ENCODE peak calls at places on chromosome 3, in five cellular contexts. One of them, this sample, is unnamed.

GRCh38 chr3:33035596-33035995 is 61.4 kb downstream of the GLB1 start:
- DNase-seq in transverse colon: no peak
- DNase-seq in stomach: no peak
- DNase-seq in GM23338: no peak
- DNase-seq in esophagus muscularis mucosa: no peak
- DNase-seq in this sample: no peak

GRCh38 chr3:58173670-58174472 is 36.9 kb downstream of the DNASE1L3 start:
- DNase-seq in esophagus muscularis mucosa: no peak
- DNase-seq in transverse colon: peak; percentile 48
- DNase-seq in stomach: peak; percentile 69
- DNase-seq in GM23338: peak; percentile 77
- DNase-seq in this sample: peak; percentile 73

GRCh38 chr3:20984594-20985207 is 766.3 kb downstream of the ZNF385D start:
- DNase-seq in esophagus muscularis mucosa: no peak
- DNase-seq in stomach: no peak
- DNase-seq in transverse colon: no peak
- DNase-seq in GM23338: no peak
- DNase-seq in this sample: no peak

GRCh38 chr3:135161425-135161824 is 366.4 kb downstream of the EPHB1 start:
- DNase-seq in esophagus muscularis mucosa: no peak
- DNase-seq in transverse colon: no peak
- DNase-seq in GM23338: peak; percentile 13
- DNase-seq in stomach: no peak
- DNase-seq in this sample: no peak

GRCh38 chr3:49634736-49635135 is 39.4 kb upstream of the APEH start:
- DNase-seq in GM23338: peak; percentile 65
- DNase-seq in stomach: no peak
- DNase-seq in esophagus muscularis mucosa: no peak
- DNase-seq in transverse colon: no peak
- DNase-seq in this sample: no peak

GRCh38 chr3:124119056-124119721 is 127.3 kb upstream of the ROPN1 start:
- DNase-seq in stomach: no peak
- DNase-seq in GM23338: no peak
- DNase-seq in transverse colon: no peak
- DNase-seq in esophagus muscularis mucosa: no peak
- DNase-seq in this sample: no peak

GRCh38 chr3:126491221-126492013 is 15.7 kb upstream of the ZXDC start:
- DNase-seq in GM23338: no peak
- DNase-seq in transverse colon: no peak
- DNase-seq in stomach: no peak
- DNase-seq in esophagus muscularis mucosa: no peak
- DNase-seq in this sample: no peak

GRCh38 chr3:39062180-39062579 is 10.4 kb downstream of the WDR48 start:
- DNase-seq in esophagus muscularis mucosa: no peak
- DNase-seq in stomach: no peak
- DNase-seq in transverse colon: peak; percentile 11
- DNase-seq in GM23338: no peak
- DNase-seq in this sample: no peak

GRCh38 chr3:10621749-10622148 is 116.4 kb upstream of the ATP2B2 start:
- DNase-seq in stomach: no peak
- DNase-seq in transverse colon: no peak
- DNase-seq in GM23338: no peak
- DNase-seq in esophagus muscularis mucosa: no peak
- DNase-seq in this sample: no peak

GRCh38 chr3:182364323-182364722 is 429.0 kb upstream of the ATP11B start:
- DNase-seq in stomach: no peak
- DNase-seq in esophagus muscularis mucosa: no peak
- DNase-seq in transverse colon: no peak
- DNase-seq in GM23338: peak; percentile 24
- DNase-seq in this sample: no peak

GRCh38 chr3:178856804-178857203 is 214.8 kb downstream of the ZMAT3 start:
- DNase-seq in GM23338: no peak
- DNase-seq in stomach: no peak
- DNase-seq in transverse colon: no peak
- DNase-seq in esophagus muscularis mucosa: no peak
- DNase-seq in this sample: no peak

GRCh38 chr3:167657684-167658225 is 4.0 kb upstream of the WDR49 start:
- DNase-seq in GM23338: peak; percentile 27
- DNase-seq in esophagus muscularis mucosa: no peak
- DNase-seq in stomach: no peak
- DNase-seq in transverse colon: no peak
- DNase-seq in this sample: no peak

GRCh38 chr3:167668651-167669050 is 14.9 kb upstream of the WDR49 start:
- DNase-seq in GM23338: no peak
- DNase-seq in stomach: no peak
- DNase-seq in esophagus muscularis mucosa: no peak
- DNase-seq in transverse colon: no peak
- DNase-seq in this sample: no peak

GRCh38 chr3:167662919-167663400 is 9.2 kb upstream of the WDR49 start:
- DNase-seq in transverse colon: no peak
- DNase-seq in GM23338: no peak
- DNase-seq in esophagus muscularis mucosa: no peak
- DNase-seq in stomach: no peak
- DNase-seq in this sample: no peak
- TF ChIP-seq POLR2AphosphoS5 in transverse colon: no peak
- TF ChIP-seq POLR2AphosphoS5 in GM23338: no peak
- TF ChIP-seq POLR2AphosphoS5 in esophagus muscularis mucosa: no peak
- TF ChIP-seq POLR2AphosphoS5 in stomach: no peak
- TF ChIP-seq POLR2AphosphoS5 in this sample: no peak

GRCh38 chr3:42061042-42061710 is 30.0 kb upstream of the TRAK1 start:
- DNase-seq in stomach: no peak
- DNase-seq in transverse colon: no peak
- DNase-seq in esophagus muscularis mucosa: no peak
- DNase-seq in GM23338: no peak
- DNase-seq in this sample: no peak

GRCh38 chr3:42057561-42058211 is 33.5 kb upstream of the TRAK1 start:
- DNase-seq in GM23338: no peak
- DNase-seq in stomach: no peak
- DNase-seq in transverse colon: peak; percentile 38
- DNase-seq in esophagus muscularis mucosa: no peak
- DNase-seq in this sample: no peak

GRCh38 chr3:42063886-42064285 is 27.3 kb upstream of the TRAK1 start:
- DNase-seq in stomach: no peak
- DNase-seq in transverse colon: no peak
- DNase-seq in GM23338: no peak
- DNase-seq in esophagus muscularis mucosa: no peak
- DNase-seq in this sample: no peak

GRCh38 chr3:42066516-42067181 is 24.5 kb upstream of the TRAK1 start:
- DNase-seq in esophagus muscularis mucosa: no peak
- DNase-seq in transverse colon: no peak
- DNase-seq in GM23338: peak; percentile 94
- DNase-seq in stomach: no peak
- DNase-seq in this sample: no peak

DNA sequence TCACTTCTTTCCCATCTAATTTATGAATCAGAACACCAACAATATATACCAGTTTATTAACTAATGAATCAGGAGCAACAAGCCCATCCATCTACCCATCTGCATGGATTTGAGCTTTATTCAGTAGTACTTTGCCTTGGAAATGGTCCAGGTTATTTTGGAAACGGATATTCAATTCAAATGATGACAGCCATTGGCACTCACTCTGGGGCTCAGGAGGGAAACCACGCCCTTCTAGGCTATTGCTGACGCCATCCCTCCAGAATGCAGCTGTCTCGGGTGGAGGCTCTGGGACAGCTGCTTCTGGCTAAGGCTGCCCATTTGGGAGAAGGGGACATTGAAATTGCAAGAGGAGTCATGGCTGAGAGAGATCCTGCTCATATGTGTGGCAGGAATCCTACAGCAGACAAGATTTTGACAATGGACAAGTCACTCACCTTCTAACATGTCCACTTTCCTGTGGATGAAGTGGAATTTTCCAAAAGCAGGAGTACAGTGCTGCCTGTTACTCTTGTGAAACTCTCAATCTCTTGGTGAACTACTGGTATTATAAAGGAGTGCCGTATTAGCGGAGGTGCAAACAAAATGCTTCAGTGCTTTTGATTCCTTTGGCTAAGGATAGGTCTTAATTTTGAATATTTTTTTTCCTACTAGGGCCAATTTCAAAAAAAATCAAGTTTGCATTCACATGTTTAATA is 29.3 kb upstream of the TRAK1 start:
- DNase-seq in esophagus muscularis mucosa: no peak
- DNase-seq in GM23338: peak; percentile 74
- DNase-seq in stomach: peak; percentile 38
- DNase-seq in transverse colon: peak; percentile 72
- DNase-seq in this sample: no peak
- TF ChIP-seq POLR2AphosphoS5 in esophagus muscularis mucosa: peak; percentile 90
- TF ChIP-seq POLR2AphosphoS5 in GM23338: no peak
- TF ChIP-seq POLR2AphosphoS5 in stomach: peak; percentile 68
- TF ChIP-seq POLR2AphosphoS5 in transverse colon: peak; percentile 68
- TF ChIP-seq POLR2AphosphoS5 in this sample: peak; percentile 29

DNA sequence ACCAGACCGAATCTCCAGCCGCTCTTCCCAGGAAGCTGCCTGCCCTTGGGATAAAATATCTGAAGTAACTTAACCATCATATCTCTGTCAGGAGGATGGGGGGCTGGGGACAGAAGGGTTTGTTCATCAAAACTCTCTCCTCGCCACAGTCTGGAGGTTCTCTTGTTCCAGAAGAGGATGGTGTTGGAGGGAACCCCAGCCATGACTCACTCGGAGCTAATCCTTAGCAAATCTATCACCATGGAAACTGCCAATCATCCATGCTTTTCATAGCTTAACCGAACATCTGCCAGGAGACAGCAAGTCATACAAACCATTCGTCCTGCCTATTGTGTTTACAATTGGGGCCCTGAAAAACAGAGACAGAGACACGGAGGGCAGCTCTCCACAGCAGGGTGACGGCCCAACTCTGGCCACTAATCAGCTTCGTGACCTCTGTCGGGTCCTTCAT is 73.7 kb upstream of the HEG1 start:
- DNase-seq in GM23338: no peak
- DNase-seq in stomach: peak; percentile 37
- DNase-seq in transverse colon: peak; percentile 47
- DNase-seq in esophagus muscularis mucosa: peak; percentile 95
- DNase-seq in this sample: peak; percentile 21
- TF ChIP-seq POLR2AphosphoS5 in GM23338: no peak
- TF ChIP-seq POLR2AphosphoS5 in stomach: no peak
- TF ChIP-seq POLR2AphosphoS5 in transverse colon: peak; percentile 33
- TF ChIP-seq POLR2AphosphoS5 in esophagus muscularis mucosa: no peak
- TF ChIP-seq POLR2AphosphoS5 in this sample: no peak

DNA sequence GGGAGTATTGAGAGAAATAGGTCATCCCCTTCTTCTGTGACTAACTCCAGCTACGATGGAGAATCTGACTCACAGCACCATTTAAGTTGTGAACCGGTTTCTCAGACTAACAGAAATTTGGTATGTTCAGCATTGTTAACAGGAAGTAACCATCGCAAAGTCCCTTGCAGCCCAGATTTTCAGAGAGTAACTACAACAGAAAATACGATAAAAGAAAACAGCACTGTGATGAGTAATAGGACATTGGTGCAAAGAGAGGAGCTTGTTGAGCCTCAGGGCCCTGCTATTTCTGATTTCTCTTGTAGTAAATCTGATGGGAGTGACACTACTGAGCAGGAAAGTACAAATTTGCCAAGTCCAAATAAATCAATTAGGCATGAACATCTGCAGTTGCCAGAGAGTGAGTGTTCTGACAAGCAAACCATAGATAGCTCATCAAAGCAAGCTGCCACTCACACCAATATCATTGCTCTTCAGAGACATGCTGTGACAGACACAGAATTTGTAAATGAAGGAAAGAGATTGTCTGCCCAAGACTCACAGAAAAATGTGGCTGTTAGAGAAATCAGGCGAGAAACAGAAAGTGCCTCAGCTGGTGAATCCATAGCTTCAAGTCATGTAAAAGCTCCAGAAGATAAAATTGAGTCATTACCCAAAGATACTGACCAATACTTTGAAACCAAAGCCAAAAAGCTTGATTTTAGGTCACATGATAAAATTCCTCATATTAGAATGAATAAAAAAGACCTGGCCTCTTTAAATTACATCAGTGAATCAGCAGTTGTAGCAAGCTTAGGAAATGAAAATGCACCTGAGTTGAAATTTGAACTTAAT is 50.6 kb downstream of the CRYBG3 start:
- DNase-seq in stomach: no peak
- DNase-seq in transverse colon: no peak
- DNase-seq in esophagus muscularis mucosa: no peak
- DNase-seq in GM23338: no peak
- DNase-seq in this sample: no peak
- TF ChIP-seq POLR2AphosphoS5 in stomach: no peak
- TF ChIP-seq POLR2AphosphoS5 in transverse colon: no peak
- TF ChIP-seq POLR2AphosphoS5 in esophagus muscularis mucosa: no peak
- TF ChIP-seq POLR2AphosphoS5 in GM23338: no peak
- TF ChIP-seq POLR2AphosphoS5 in this sample: no peak

GRCh38 chr3:138854940-138855339 is 20.2 kb upstream of the PIK3CB start:
- DNase-seq in transverse colon: no peak
- DNase-seq in esophagus muscularis mucosa: no peak
- DNase-seq in GM23338: no peak
- DNase-seq in stomach: no peak
- DNase-seq in this sample: no peak
- TF ChIP-seq POLR2AphosphoS5 in transverse colon: no peak
- TF ChIP-seq POLR2AphosphoS5 in esophagus muscularis mucosa: no peak
- TF ChIP-seq POLR2AphosphoS5 in GM23338: no peak
- TF ChIP-seq POLR2AphosphoS5 in stomach: no peak
- TF ChIP-seq POLR2AphosphoS5 in this sample: no peak

GRCh38 chr3:69320867-69321266 is 65.0 kb downstream of the FRMD4B start:
- DNase-seq in esophagus muscularis mucosa: no peak
- DNase-seq in stomach: no peak
- DNase-seq in transverse colon: peak; percentile 14
- DNase-seq in GM23338: no peak
- DNase-seq in this sample: no peak
- TF ChIP-seq POLR2AphosphoS5 in esophagus muscularis mucosa: no peak
- TF ChIP-seq POLR2AphosphoS5 in stomach: no peak
- TF ChIP-seq POLR2AphosphoS5 in transverse colon: peak; percentile 41
- TF ChIP-seq POLR2AphosphoS5 in GM23338: no peak
- TF ChIP-seq POLR2AphosphoS5 in this sample: no peak

GRCh38 chr3:139312959-139313358 is 30.9 kb upstream of the MRPS22 start:
- DNase-seq in transverse colon: no peak
- DNase-seq in stomach: no peak
- DNase-seq in GM23338: no peak
- DNase-seq in esophagus muscularis mucosa: no peak
- DNase-seq in this sample: no peak
- TF ChIP-seq POLR2AphosphoS5 in transverse colon: no peak
- TF ChIP-seq POLR2AphosphoS5 in stomach: no peak
- TF ChIP-seq POLR2AphosphoS5 in GM23338: no peak
- TF ChIP-seq POLR2AphosphoS5 in esophagus muscularis mucosa: no peak
- TF ChIP-seq POLR2AphosphoS5 in this sample: no peak

This sample was measured in prostate gland.